ENCODE peak calls at places on chromosomes 3 and 15, in ten cellular contexts. One of them, this sample, is unnamed.

GRCh38 chr3:159814161-159814560 is 174.5 kb upstream of the IL12A start:
- DNase-seq in Calu3: peak; percentile 66
- DNase-seq in activated CD4-positive, alpha-beta T cell treated with anti-CD3 and anti-CD28 coated beads, Interleukin-2, amount 10 ng/mL, durations not matched to agents 7 days and 5 days: no peak
- DNase-seq in MCF 10A: peak; percentile 74
- DNase-seq in brain microvascular endothelial cell: no peak
- DNase-seq in neuronal stem cell: no peak
- DNase-seq in cardiac fibroblast: no peak
- DNase-seq in NCI-H524: no peak
- DNase-seq in fibroblast of pulmonary artery: no peak
- DNase-seq in smooth muscle cell of the brain vasculature: no peak
- DNase-seq in this sample: peak; percentile 84

GRCh38 chr3:39408493-39409372 is 2.2 kb downstream of the RPSA start:
- DNase-seq in Calu3: no peak
- DNase-seq in activated CD4-positive, alpha-beta T cell treated with anti-CD3 and anti-CD28 coated beads, Interleukin-2, amount 10 ng/mL, durations not matched to agents 7 days and 5 days: no peak
- DNase-seq in MCF 10A: peak; percentile 51
- DNase-seq in brain microvascular endothelial cell: no peak
- DNase-seq in neuronal stem cell: no peak
- DNase-seq in cardiac fibroblast: no peak
- DNase-seq in NCI-H524: no peak
- DNase-seq in fibroblast of pulmonary artery: no peak
- DNase-seq in smooth muscle cell of the brain vasculature: no peak
- DNase-seq in this sample: no peak

GRCh38 chr15:49832421-49832980 is 211.7 kb downstream of the DTWD1 start:
- DNase-seq in Calu3: peak; percentile 41
- DNase-seq in activated CD4-positive, alpha-beta T cell treated with anti-CD3 and anti-CD28 coated beads, Interleukin-2, amount 10 ng/mL, durations not matched to agents 7 days and 5 days: no peak
- DNase-seq in MCF 10A: peak; percentile 26
- DNase-seq in brain microvascular endothelial cell: peak; percentile 21
- DNase-seq in neuronal stem cell: no peak
- DNase-seq in cardiac fibroblast: peak; percentile 16
- DNase-seq in NCI-H524: peak; percentile 3
- DNase-seq in fibroblast of pulmonary artery: peak; percentile 34
- DNase-seq in smooth muscle cell of the brain vasculature: no peak
- DNase-seq in this sample: peak; percentile 30

GRCh38 chr3:112020653-112021052 is 13.9 kb upstream of the TMPRSS7 start:
- DNase-seq in Calu3: no peak
- DNase-seq in activated CD4-positive, alpha-beta T cell treated with anti-CD3 and anti-CD28 coated beads, Interleukin-2, amount 10 ng/mL, durations not matched to agents 7 days and 5 days: no peak
- DNase-seq in MCF 10A: no peak
- DNase-seq in brain microvascular endothelial cell: no peak
- DNase-seq in neuronal stem cell: peak; percentile 40
- DNase-seq in cardiac fibroblast: no peak
- DNase-seq in NCI-H524: no peak
- DNase-seq in fibroblast of pulmonary artery: no peak
- DNase-seq in smooth muscle cell of the brain vasculature: no peak
- DNase-seq in this sample: no peak

GRCh38 chr15:67146875-67147381 is 81.5 kb downstream of the SMAD3 start:
- DNase-seq in Calu3: peak; percentile 53
- DNase-seq in activated CD4-positive, alpha-beta T cell treated with anti-CD3 and anti-CD28 coated beads, Interleukin-2, amount 10 ng/mL, durations not matched to agents 7 days and 5 days: peak; percentile 28
- DNase-seq in MCF 10A: peak; percentile 96
- DNase-seq in brain microvascular endothelial cell: peak; percentile 88
- DNase-seq in neuronal stem cell: no peak
- DNase-seq in cardiac fibroblast: peak; percentile 92
- DNase-seq in NCI-H524: no peak
- DNase-seq in fibroblast of pulmonary artery: peak; percentile 97
- DNase-seq in smooth muscle cell of the brain vasculature: no peak
- DNase-seq in this sample: peak; percentile 97

GRCh38 chr15:90087454-90088154 is 14.7 kb downstream of the IDH2 start:
- DNase-seq in Calu3: peak; percentile 51
- DNase-seq in activated CD4-positive, alpha-beta T cell treated with anti-CD3 and anti-CD28 coated beads, Interleukin-2, amount 10 ng/mL, durations not matched to agents 7 days and 5 days: peak; percentile 38
- DNase-seq in MCF 10A: peak; percentile 70
- DNase-seq in brain microvascular endothelial cell: no peak
- DNase-seq in neuronal stem cell: no peak
- DNase-seq in cardiac fibroblast: peak; percentile 34
- DNase-seq in NCI-H524: peak; percentile 7
- DNase-seq in fibroblast of pulmonary artery: peak; percentile 43
- DNase-seq in smooth muscle cell of the brain vasculature: no peak
- DNase-seq in this sample: peak; percentile 93

GRCh38 chr15:101085311-101085700 is 166.1 kb downstream of the LRRK1 start:
- DNase-seq in Calu3: no peak
- DNase-seq in activated CD4-positive, alpha-beta T cell treated with anti-CD3 and anti-CD28 coated beads, Interleukin-2, amount 10 ng/mL, durations not matched to agents 7 days and 5 days: no peak
- DNase-seq in MCF 10A: no peak
- DNase-seq in brain microvascular endothelial cell: no peak
- DNase-seq in neuronal stem cell: no peak
- DNase-seq in cardiac fibroblast: no peak
- DNase-seq in NCI-H524: no peak
- DNase-seq in fibroblast of pulmonary artery: no peak
- DNase-seq in smooth muscle cell of the brain vasculature: no peak
- DNase-seq in this sample: no peak

GRCh38 chr3:134839422-134839821 is 44.4 kb downstream of the EPHB1 start:
- DNase-seq in Calu3: no peak
- DNase-seq in activated CD4-positive, alpha-beta T cell treated with anti-CD3 and anti-CD28 coated beads, Interleukin-2, amount 10 ng/mL, durations not matched to agents 7 days and 5 days: no peak
- DNase-seq in MCF 10A: peak; percentile 5
- DNase-seq in brain microvascular endothelial cell: no peak
- DNase-seq in neuronal stem cell: no peak
- DNase-seq in cardiac fibroblast: no peak
- DNase-seq in NCI-H524: no peak
- DNase-seq in fibroblast of pulmonary artery: no peak
- DNase-seq in smooth muscle cell of the brain vasculature: no peak
- DNase-seq in this sample: no peak

GRCh38 chr3:159672728-159673471 is 315.7 kb upstream of the IL12A start:
- DNase-seq in Calu3: no peak
- DNase-seq in activated CD4-positive, alpha-beta T cell treated with anti-CD3 and anti-CD28 coated beads, Interleukin-2, amount 10 ng/mL, durations not matched to agents 7 days and 5 days: no peak
- DNase-seq in MCF 10A: no peak
- DNase-seq in brain microvascular endothelial cell: no peak
- DNase-seq in neuronal stem cell: no peak
- DNase-seq in cardiac fibroblast: no peak
- DNase-seq in NCI-H524: no peak
- DNase-seq in fibroblast of pulmonary artery: no peak
- DNase-seq in smooth muscle cell of the brain vasculature: no peak
- DNase-seq in this sample: no peak

GRCh38 chr3:37806505-37807291 is 55.0 kb upstream of the CTDSPL start:
- DNase-seq in Calu3: no peak
- DNase-seq in activated CD4-positive, alpha-beta T cell treated with anti-CD3 and anti-CD28 coated beads, Interleukin-2, amount 10 ng/mL, durations not matched to agents 7 days and 5 days: no peak
- DNase-seq in MCF 10A: no peak
- DNase-seq in brain microvascular endothelial cell: no peak
- DNase-seq in neuronal stem cell: peak; percentile 23
- DNase-seq in cardiac fibroblast: no peak
- DNase-seq in NCI-H524: peak; percentile 51
- DNase-seq in fibroblast of pulmonary artery: no peak
- DNase-seq in smooth muscle cell of the brain vasculature: no peak
- DNase-seq in this sample: no peak

GRCh38 chr15:25789206-25789605 is 73.9 kb downstream of the ATP10A start:
- DNase-seq in Calu3: no peak
- DNase-seq in activated CD4-positive, alpha-beta T cell treated with anti-CD3 and anti-CD28 coated beads, Interleukin-2, amount 10 ng/mL, durations not matched to agents 7 days and 5 days: no peak
- DNase-seq in MCF 10A: no peak
- DNase-seq in brain microvascular endothelial cell: no peak
- DNase-seq in neuronal stem cell: no peak
- DNase-seq in cardiac fibroblast: peak; percentile 32
- DNase-seq in NCI-H524: no peak
- DNase-seq in fibroblast of pulmonary artery: no peak
- DNase-seq in smooth muscle cell of the brain vasculature: no peak
- DNase-seq in this sample: no peak

GRCh38 chr3:52532838-52533622 is 627 bp downstream of the NT5DC2 start:
- DNase-seq in Calu3: peak; percentile 40
- DNase-seq in activated CD4-positive, alpha-beta T cell treated with anti-CD3 and anti-CD28 coated beads, Interleukin-2, amount 10 ng/mL, durations not matched to agents 7 days and 5 days: peak; percentile 37
- DNase-seq in MCF 10A: peak; percentile 13
- DNase-seq in brain microvascular endothelial cell: no peak
- DNase-seq in neuronal stem cell: peak; percentile 48
- DNase-seq in cardiac fibroblast: no peak
- DNase-seq in NCI-H524: peak; percentile 6
- DNase-seq in fibroblast of pulmonary artery: peak; percentile 12
- DNase-seq in smooth muscle cell of the brain vasculature: no peak
- DNase-seq in this sample: no peak

GRCh38 chr3:188979236-188979635 is 192.5 kb upstream of the TPRG1 start:
- DNase-seq in Calu3: no peak
- DNase-seq in activated CD4-positive, alpha-beta T cell treated with anti-CD3 and anti-CD28 coated beads, Interleukin-2, amount 10 ng/mL, durations not matched to agents 7 days and 5 days: no peak
- DNase-seq in MCF 10A: no peak
- DNase-seq in brain microvascular endothelial cell: no peak
- DNase-seq in neuronal stem cell: no peak
- DNase-seq in cardiac fibroblast: no peak
- DNase-seq in NCI-H524: no peak
- DNase-seq in fibroblast of pulmonary artery: no peak
- DNase-seq in smooth muscle cell of the brain vasculature: no peak
- DNase-seq in this sample: no peak

GRCh38 chr3:48507256-48508061 is 3.5 kb upstream of the SHISA5 start:
- DNase-seq in Calu3: peak; percentile 84
- DNase-seq in activated CD4-positive, alpha-beta T cell treated with anti-CD3 and anti-CD28 coated beads, Interleukin-2, amount 10 ng/mL, durations not matched to agents 7 days and 5 days: peak; percentile 81
- DNase-seq in MCF 10A: peak; percentile 84
- DNase-seq in brain microvascular endothelial cell: peak; percentile 29
- DNase-seq in neuronal stem cell: peak; percentile 48
- DNase-seq in cardiac fibroblast: peak; percentile 64
- DNase-seq in NCI-H524: peak; percentile 18
- DNase-seq in fibroblast of pulmonary artery: peak; percentile 60
- DNase-seq in smooth muscle cell of the brain vasculature: no peak
- DNase-seq in this sample: peak; percentile 74

GRCh38 chr3:189334064-189334920 is 162.5 kb downstream of the TPRG1 start:
- DNase-seq in Calu3: no peak
- DNase-seq in activated CD4-positive, alpha-beta T cell treated with anti-CD3 and anti-CD28 coated beads, Interleukin-2, amount 10 ng/mL, durations not matched to agents 7 days and 5 days: no peak
- DNase-seq in MCF 10A: peak; percentile 13
- DNase-seq in brain microvascular endothelial cell: peak; percentile 17
- DNase-seq in neuronal stem cell: no peak
- DNase-seq in cardiac fibroblast: no peak
- DNase-seq in NCI-H524: no peak
- DNase-seq in fibroblast of pulmonary artery: no peak
- DNase-seq in smooth muscle cell of the brain vasculature: no peak
- DNase-seq in this sample: peak; percentile 24

This sample was measured in NCI-H226.